ENCODE peak calls at places on chromosome 1, in seven cellular contexts. R is heart left ventricle, D is body of pancreas, K is IMR-90, X is stomach, M is spleen, S is ovary. H is an unnamed sample.

GRCh38 chr1:203524824-203525223 is 30.9 kb downstream of the OPTC start:
- DNase-seq in R (no peak), D (no peak), K (no peak), X (no peak), M (no peak), S (no peak), H (no peak)

GRCh38 chr1:21865609-21865942 is 53.5 kb downstream of the LDLRAD2 start:
- DNase-seq in R (no peak), D (no peak), K (no peak), X (no peak), M (peak), S (no peak), H (no peak)

GRCh38 chr1:220001095-220001501 is 45.2 kb downstream of the EPRS1 start:
- DNase-seq in R (no peak), D (no peak), K (peak), X (no peak), M (no peak), S (no peak), H (no peak)

GRCh38 chr1:221858758-221859157 is 116.9 kb upstream of the DUSP10 start:
- DNase-seq in R (no peak), D (no peak), K (peak), X (no peak), M (no peak), S (no peak), H (no peak)

GRCh38 chr1:6464514-6464836 is 1.5 kb downstream of the TNFRSF25 start:
- DNase-seq in R (peak), D (peak), K (no peak), X (peak), M (no peak), S (no peak), H (no peak)

GRCh38 chr1:227744668-227745067 is 9.4 kb downstream of the SNAP47 start:
- DNase-seq in R (no peak), D (no peak), K (no peak), X (no peak), M (no peak), S (no peak), H (no peak)

GRCh38 chr1:69377507-69377906 is 190.2 kb upstream of the LRRC7 start:
- DNase-seq in R (no peak), D (no peak), K (no peak), X (no peak), M (no peak), S (no peak), H (no peak)

GRCh38 chr1:244952940-244953339 is 88.6 kb upstream of the HNRNPU start:
- DNase-seq in R (no peak), D (peak), K (no peak), X (no peak), M (no peak), S (no peak), H (no peak)

GRCh38 chr1:14980801-14981200 is 172.7 kb upstream of the TMEM51 start:
- DNase-seq in R (no peak), D (no peak), K (peak), X (no peak), M (no peak), S (peak), H (peak)

GRCh38 chr1:209368864-209369598 is 214.5 kb upstream of the CAMK1G start:
- DNase-seq in R (peak), D (peak), K (peak), X (no peak), M (no peak), S (no peak), H (peak)

GRCh38 chr1:174968750-174969244 is 30.9 kb upstream of the CACYBP start:
- DNase-seq in R (no peak), D (no peak), K (peak), X (no peak), M (no peak), S (no peak), H (no peak)

GRCh38 chr1:79825551-79825950 is 819.0 kb upstream of the ADGRL4 start:
- DNase-seq in R (no peak), D (no peak), K (no peak), X (no peak), M (no peak), S (no peak), H (no peak)

DNA sequence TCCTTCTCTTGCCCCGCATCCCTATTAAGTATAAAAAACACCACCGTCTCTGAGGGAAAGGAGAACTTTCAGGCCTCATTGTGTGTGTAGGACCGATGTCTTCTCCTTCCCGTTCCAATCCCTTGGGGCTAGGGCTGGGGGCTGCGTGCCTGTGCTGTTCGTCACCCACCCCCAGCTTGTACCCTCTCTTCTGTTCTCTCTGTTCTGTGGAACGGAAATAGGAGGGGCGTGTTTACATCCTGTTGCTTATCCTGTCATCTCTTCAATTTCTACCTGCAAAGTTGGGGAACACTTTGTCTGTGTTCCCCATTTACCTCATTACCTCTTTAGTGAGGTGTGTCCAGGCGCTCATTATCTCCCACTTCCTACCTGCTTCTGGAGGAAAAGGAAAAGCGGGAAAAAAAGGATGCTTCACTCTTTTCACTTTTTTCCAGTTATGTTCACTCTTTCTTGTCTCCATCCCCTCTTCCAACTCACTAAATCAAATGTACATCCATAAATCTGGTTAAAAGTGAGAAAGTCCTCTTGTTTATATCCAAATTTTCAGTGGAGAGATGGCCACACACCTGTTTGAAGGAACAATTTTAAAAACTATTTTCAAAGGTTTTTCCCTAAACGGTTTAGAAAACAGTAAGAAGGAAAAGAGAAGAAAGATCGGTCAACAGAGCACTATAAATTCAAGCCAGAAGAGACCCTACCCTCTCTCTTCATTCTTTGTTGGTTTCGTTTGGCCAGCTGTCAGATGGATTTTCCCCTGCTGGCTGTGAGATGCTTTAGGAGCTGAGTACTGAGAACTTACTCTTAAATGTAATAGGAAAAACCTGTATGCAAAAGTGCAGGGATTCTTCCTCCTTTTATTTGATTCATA is 1.0 kb upstream of the TXNIP start:
- DNase-seq in R (peak), D (peak), K (no peak), X (peak), M (peak), S (peak), H (peak)
- TF ChIP-seq POLR2A in R (no peak), D (no peak), K (no peak), X (no peak), M (peak), S (no peak), H (peak)

GRCh38 chr1:20551945-20552727 is at the start of gene FAM43B:
- DNase-seq in R (peak), D (peak), K (no peak), X (no peak), M (no peak), S (peak), H (peak)
- TF ChIP-seq POLR2A in R (no peak), D (no peak), K (no peak), X (no peak), M (no peak), S (no peak), H (no peak)

DNA sequence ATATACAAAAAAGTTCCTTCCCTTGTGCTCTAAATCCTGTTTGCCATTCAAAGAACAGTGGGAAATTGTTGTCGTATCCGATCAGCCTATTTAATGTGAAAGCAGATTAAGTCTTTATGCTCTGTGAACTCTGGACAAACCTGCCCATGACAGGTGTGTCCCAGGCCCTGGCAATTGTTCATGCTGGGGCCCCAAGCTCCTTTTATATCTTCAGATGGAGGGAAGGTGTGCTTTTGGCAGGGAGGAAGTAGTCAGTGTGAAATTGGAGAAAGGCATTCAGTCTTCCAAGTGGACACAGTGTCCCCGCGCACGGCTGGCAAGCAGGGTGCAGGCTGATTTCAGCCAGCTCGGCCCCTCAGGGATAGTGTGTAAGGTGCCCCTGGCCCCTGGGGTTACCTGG is 135.1 kb upstream of the F3 start:
- DNase-seq in R (no peak), D (peak), K (no peak), X (peak), M (no peak), S (no peak), H (no peak)
- TF ChIP-seq POLR2A in R (no peak), D (peak), K (no peak), X (no peak), M (no peak), S (no peak), H (no peak)

GRCh38 chr1:151146416-151147131 is at the start of gene SEMA6C:
- DNase-seq in R (peak), D (peak), K (peak), X (peak), M (peak), S (peak), H (peak)
- TF ChIP-seq POLR2A in R (peak), D (peak), K (peak), X (no peak), M (no peak), S (peak), H (peak)

GRCh38 chr1:156204686-156205085 is 8.1 kb upstream of the PMF1 start:
- DNase-seq in R (no peak), D (no peak), K (no peak), X (no peak), M (no peak), S (no peak), H (no peak)

GRCh38 chr1:156195853-156196252 is 1.9 kb downstream of the SLC25A44 start:
- DNase-seq in R (no peak), D (no peak), K (no peak), X (no peak), M (no peak), S (no peak), H (no peak)

GRCh38 chr1:156198831-156199349 is 5.0 kb downstream of the SLC25A44 start:
- DNase-seq in R (no peak), D (no peak), K (no peak), X (no peak), M (no peak), S (no peak), H (no peak)

GRCh38 chr1:156196445-156196844 is 2.5 kb downstream of the SLC25A44 start:
- DNase-seq in R (no peak), D (no peak), K (no peak), X (no peak), M (no peak), S (no peak), H (no peak)

DNA sequence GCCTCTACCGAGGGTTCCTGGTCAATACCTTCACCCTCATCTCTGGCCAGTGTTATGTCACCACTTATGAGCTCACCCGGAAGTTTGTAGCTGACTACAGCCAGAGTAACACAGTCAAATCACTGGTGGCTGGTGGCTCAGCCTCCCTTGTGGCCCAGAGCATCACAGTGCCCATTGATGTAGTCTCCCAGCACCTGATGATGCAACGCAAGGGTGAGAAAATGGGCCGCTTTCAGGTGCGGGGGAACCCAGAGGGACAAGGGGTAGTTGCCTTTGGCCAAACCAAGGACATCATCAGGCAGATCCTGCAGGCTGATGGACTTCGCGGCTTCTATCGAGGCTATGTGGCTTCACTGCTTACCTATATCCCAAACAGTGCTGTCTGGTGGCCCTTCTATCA is 6.2 kb downstream of the SLC25A44 start:
- DNase-seq in R (no peak), D (no peak), K (no peak), X (no peak), M (no peak), S (no peak), H (no peak)
- TF ChIP-seq POLR2A in R (no peak), D (no peak), K (no peak), X (no peak), M (no peak), S (no peak), H (no peak)

H was measured in uterus.